ENCODE peak calls at places on chromosomes 4 and X, in ten cellular contexts. S is naive thymus-derived CD4-positive, alpha-beta T cell; T is left ventricle myocardium inferior; F is psoas muscle; X is effector memory CD4-positive, alpha-beta T cell; M is adrenal gland; G is cardiac muscle cell; A is CD8-positive, alpha-beta memory T cell; P is aorta; O is pancreas. J is an unnamed sample. For H3K4me1, H3K27me3 and H3K36me3, the result is how much of the 10 kb centered on the place peaks cover.

GRCh38 chr4:26809811-26810210 is 50.8 kb upstream of the STIM2 start:
- DNase-seq in P (no peak), G (no peak), X (no peak), O (no peak), S (no peak), F (no peak), T (no peak), A (no peak), M (no peak), J (no peak)

GRCh38 chrX:2458309-2458708 is 42.5 kb downstream of the DHRSX start:
- DNase-seq in M (no peak), T (no peak), O (no peak), F (no peak), A (no peak), X (no peak), P (no peak), S (no peak), G (no peak), J (no peak)

GRCh38 chr4:25031077-25031606 is 396 bp upstream of the LGI2 start:
- DNase-seq in F (no peak), M (no peak), O (peak), G (peak), X (no peak), T (peak), S (no peak), P (peak), A (no peak), J (no peak)

GRCh38 chr4:112223956-112224355 is 7.6 kb upstream of the AP1AR start:
- DNase-seq in T (no peak), P (no peak), M (no peak), F (no peak), X (no peak), O (no peak), S (no peak), A (no peak), G (no peak), J (no peak)

GRCh38 chr4:80336582-80336981 is 1.1 kb downstream of the CFAP299 start:
- DNase-seq in M (no peak), T (no peak), O (peak), F (no peak), G (peak), X (no peak), A (no peak), P (peak), S (no peak), J (no peak)

GRCh38 chr4:10442976-10443375 is 14.2 kb downstream of the ZNF518B start:
- DNase-seq in S (no peak), G (no peak), P (no peak), M (no peak), A (no peak), F (no peak), T (no peak), X (no peak), O (no peak), J (no peak)

GRCh38 chrX:111052478-111052877 is 43.5 kb upstream of the PAK3 start:
- DNase-seq in O (no peak), T (no peak), F (no peak), M (no peak), X (no peak), P (no peak), G (no peak), A (no peak), S (peak), J (no peak)

GRCh38 chr4:159395693-159396092 is 292.8 kb downstream of the RAPGEF2 start:
- DNase-seq in F (no peak), T (no peak), O (no peak), S (no peak), P (no peak), X (no peak), A (no peak), M (no peak), G (no peak), J (no peak)

GRCh38 chr4:54082168-54082567 is 17.8 kb upstream of the CHIC2 start:
- DNase-seq in X (no peak), A (no peak), G (no peak), M (no peak), S (no peak), P (no peak), T (no peak), O (no peak), F (no peak), J (no peak)

GRCh38 chr4:125979868-125980412 is 665.2 kb downstream of the FAT4 start:
- DNase-seq in X (no peak), O (no peak), F (no peak), P (no peak), T (no peak), S (no peak), G (no peak), M (no peak), A (no peak), J (no peak)

GRCh38 chr4:103011378-103012025 is 8.0 kb downstream of the SLC9B1 start:
- DNase-seq in O (peak), P (no peak), G (peak), X (no peak), T (no peak), M (peak), F (no peak), S (no peak), A (no peak), J (no peak)

GRCh38 chr4:173039617-173040176 is 128.9 kb upstream of the GALNT7 start:
- DNase-seq in G (no peak), S (no peak), F (no peak), A (no peak), M (no peak), X (no peak), O (no peak), T (no peak), P (no peak), J (no peak)

GRCh38 chrX:115053223-115053622 is 35.8 kb upstream of the IL13RA2 start:
- DNase-seq in A (no peak), O (no peak), T (no peak), F (no peak), P (no peak), G (no peak), M (no peak), X (no peak), S (no peak), J (no peak)

GRCh38 chr4:84562156-84562555 is 20.8 kb upstream of the CDS1 start:
- DNase-seq in P (no peak), M (no peak), G (no peak), T (no peak), S (no peak), O (no peak), F (no peak), X (no peak), A (no peak), J (no peak)

GRCh38 chr4:161577604-161578301 is 586.0 kb downstream of the FSTL5 start:
- DNase-seq in T (no peak), P (no peak), X (no peak), G (no peak), S (no peak), M (no peak), O (no peak), F (no peak), A (no peak), J (no peak)

GRCh38 chrX:29535212-29536162 is 679.9 kb upstream of the MAGEB2 start:
- DNase-seq in X (no peak), S (no peak), A (no peak), P (no peak), G (no peak), O (no peak), M (no peak), F (no peak), T (no peak), J (no peak)

GRCh38 chr4:183468210-183469095 is 24.0 kb downstream of the CDKN2AIP start:
- DNase-seq in F (no peak), P (no peak), T (no peak), S (no peak), O (no peak), G (no peak), A (no peak), M (no peak), X (no peak), J (no peak)

DNA sequence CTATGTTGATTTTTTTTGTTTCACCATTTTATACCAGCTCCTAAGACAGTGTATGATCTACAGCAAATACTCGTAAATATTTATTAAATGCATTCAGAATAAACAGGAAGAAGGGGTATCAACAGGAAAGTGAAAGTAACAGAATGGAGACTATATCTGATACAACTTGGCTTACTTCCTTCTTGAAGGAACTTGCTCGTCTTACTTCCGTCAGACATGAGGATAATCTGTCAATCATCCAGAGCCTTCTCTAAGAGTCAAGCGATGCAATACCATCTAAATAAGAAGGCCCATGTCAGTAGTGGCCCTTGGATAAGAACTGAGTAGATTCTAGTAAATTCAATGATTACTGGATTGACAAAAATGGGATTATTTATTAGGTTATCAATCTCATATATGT is 84.2 kb downstream of the CAMK2D start:
- DNase-seq in P (no peak), T (no peak), O (no peak), F (no peak), G (no peak), S (peak), A (no peak), X (no peak), M (no peak), J (no peak)
- H3K4me1 ChIP-seq in P (under half), T (half or more), O (under half), F (under half), G (under half), S (under half), A (under half), X (under half), M (under half), J (under half)

GRCh38 chr4:13527983-13528822 is 16.1 kb downstream of the NKX3-2 start:
- DNase-seq in O (no peak), M (no peak), F (no peak), S (no peak), X (no peak), A (no peak), T (no peak), G (no peak), P (no peak), J (no peak)

GRCh38 chr4:13524504-13525243 is 19.6 kb downstream of the NKX3-2 start:
- DNase-seq in M (no peak), S (no peak), G (no peak), F (no peak), O (no peak), X (no peak), T (no peak), P (no peak), A (no peak), J (no peak)

GRCh38 chr4:13527192-13527982 is 16.9 kb downstream of the NKX3-2 start:
- DNase-seq in G (no peak), F (no peak), M (no peak), O (no peak), A (no peak), S (no peak), P (no peak), X (no peak), T (no peak), J (no peak)

GRCh38 chr4:13525606-13526281 is 18.6 kb downstream of the NKX3-2 start:
- DNase-seq in A (no peak), X (no peak), S (no peak), M (no peak), T (no peak), P (no peak), O (no peak), G (no peak), F (no peak), J (no peak)

GRCh38 chr4:13526658-13527057 is 17.6 kb downstream of the NKX3-2 start:
- DNase-seq in M (no peak), A (no peak), G (no peak), X (no peak), P (no peak), O (no peak), T (no peak), F (no peak), S (no peak), J (no peak)
- H3K27me3 ChIP-seq in M (half or more), A (half or more), G (half or more), X (half or more), P (under half), O (under half), T (half or more), F (half or more), S (under half), J (half or more)

DNA sequence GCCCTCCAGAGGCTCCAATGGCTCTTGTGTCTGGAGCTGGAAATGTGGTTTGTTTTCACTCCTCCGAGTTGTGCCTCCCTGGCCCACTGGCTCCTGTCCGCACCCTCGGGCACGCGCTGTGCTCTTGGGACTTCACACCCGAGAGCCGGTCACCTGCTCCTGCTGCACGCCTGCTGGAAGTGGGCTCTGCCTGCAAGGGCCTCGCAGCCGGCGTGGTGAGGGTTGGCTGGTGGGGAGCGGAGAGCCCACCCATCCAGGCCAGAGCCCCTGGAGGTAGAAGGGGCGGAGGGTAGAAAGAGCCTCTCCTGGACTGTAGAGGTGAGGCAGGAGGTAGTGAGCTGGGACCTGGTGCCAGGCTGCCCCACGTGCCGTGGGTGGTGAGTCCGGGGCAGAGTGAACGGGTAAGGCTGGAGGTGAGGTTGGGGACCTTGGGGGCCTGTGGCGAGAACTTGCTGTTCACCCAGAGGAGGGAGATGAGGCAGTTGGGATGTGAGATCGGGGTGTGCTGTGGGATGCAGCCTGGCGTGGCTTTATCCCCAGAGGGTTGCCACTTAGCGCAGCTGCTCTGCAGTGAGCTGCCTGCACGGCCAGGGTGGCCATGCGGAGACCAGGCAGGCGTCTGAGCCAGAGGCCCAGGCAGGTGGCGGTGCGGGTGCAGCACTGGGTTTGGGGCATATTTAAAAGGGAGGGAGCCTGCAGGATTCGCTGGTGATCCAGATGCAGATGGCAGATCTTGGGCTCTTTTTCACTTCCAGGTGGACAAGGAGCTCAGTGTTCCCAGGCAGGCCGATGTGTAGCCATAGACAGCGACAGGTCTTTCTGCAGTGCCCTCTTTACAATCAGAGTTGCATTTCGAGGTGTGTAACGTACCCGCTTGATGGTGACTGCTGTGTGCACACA is 48.8 kb downstream of the PCGF3 start:
- DNase-seq in A (no peak), F (peak), M (no peak), S (no peak), O (peak), G (no peak), P (no peak), X (no peak), T (no peak), J (no peak)
- H3K36me3 ChIP-seq in A (under half), F (under half), M (under half), S (under half), O (under half), G (under half), P (under half), X (under half), T (under half), J (under half)

GRCh38 chrX:47562615-47563243 is 1.7 kb downstream of the ARAF start:
- DNase-seq in S (no peak), F (no peak), O (no peak), T (no peak), X (no peak), P (no peak), G (peak), M (no peak), A (no peak), J (no peak)
- H3K4me1 ChIP-seq in S (under half), F (under half), O (under half), T (under half), X (under half), P (under half), G (under half), M (under half), A (under half), J (under half)

J was measured in CD8-positive, alpha-beta T cell.